ENCODE peak calls at places on chromosomes 11 and 22, in six cellular contexts. I is psoas muscle, V is A549, L is right atrium auricular region, Z is uterus, K is prostate gland. U is an unnamed sample.

GRCh38 chr22:23313791-23314567 is 133.7 kb downstream of the BCR start:
- DNase-seq in I (no peak), K (no peak), L (no peak), Z (no peak), V (no peak), U (no peak)

GRCh38 chr11:69159153-69159850 is 3.6 kb downstream of the SMIM38 start:
- DNase-seq in V (no peak), K (no peak), Z (no peak), L (no peak), I (no peak), U (no peak)

GRCh38 chr22:39534092-39534506 is 1.6 kb upstream of the RPS19BP1 start:
- DNase-seq in I (peak), K (no peak), L (no peak), Z (peak), V (no peak), U (no peak)

GRCh38 chr22:23305922-23306374 is 125.6 kb downstream of the BCR start:
- DNase-seq in L (peak), Z (peak), V (no peak), K (peak), I (peak), U (no peak)

GRCh38 chr22:37776639-37777005 is 31.1 kb upstream of the GCAT start:
- DNase-seq in V (no peak), I (no peak), L (no peak), K (no peak), Z (no peak), U (no peak)

GRCh38 chr11:134228625-134229024 is 4.2 kb downstream of the VPS26B start:
- DNase-seq in L (no peak), I (no peak), Z (no peak), V (no peak), K (no peak), U (no peak)

GRCh38 chr11:65279713-65280459 is 18.1 kb downstream of the POLA2 start:
- DNase-seq in I (peak), K (no peak), Z (peak), V (peak), L (peak), U (peak)

GRCh38 chr22:31217890-31218287 is 5.8 kb downstream of the LIMK2 start:
- DNase-seq in Z (no peak), K (no peak), I (no peak), V (no peak), L (no peak), U (no peak)

GRCh38 chr11:118243993-118244762 is 8.0 kb downstream of the MPZL3 start:
- DNase-seq in L (no peak), Z (no peak), V (no peak), K (no peak), I (no peak), U (no peak)

GRCh38 chr11:9004310-9004945 is 627 bp upstream of the NRIP3 start:
- DNase-seq in V (no peak), L (no peak), I (no peak), K (no peak), Z (peak), U (peak)

GRCh38 chr11:911031-911889 is 650 bp upstream of the CHID1 start:
- DNase-seq in V (peak), K (no peak), I (peak), L (peak), Z (peak), U (no peak)

GRCh38 chr11:30487200-30487898 is 98.8 kb downstream of the MPPED2 start:
- DNase-seq in K (no peak), L (peak), I (no peak), V (no peak), Z (no peak), U (no peak)

GRCh38 chr22:28887725-28888459 is 4.5 kb downstream of the ZNRF3 start:
- DNase-seq in K (no peak), V (no peak), Z (no peak), L (no peak), I (no peak), U (no peak)
- H3K4me3 ChIP-seq in K (no peak), V (no peak), Z (no peak), L (no peak), I (no peak), U (no peak)

DNA sequence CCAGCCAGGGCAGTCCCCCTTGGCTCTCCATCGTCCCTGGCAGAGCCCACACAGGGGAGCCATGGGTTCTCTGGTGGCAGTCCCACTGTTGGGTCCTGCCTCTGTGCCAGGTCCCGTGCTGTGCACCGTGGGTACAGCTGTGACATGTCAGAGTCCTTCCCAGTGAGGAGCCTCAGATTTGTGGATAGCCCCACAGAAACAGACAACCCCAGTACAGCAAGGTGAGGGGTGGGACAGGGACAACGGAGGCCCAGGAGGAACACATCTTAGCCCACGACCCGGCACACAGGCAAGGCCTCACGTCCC is 12.9 kb downstream of the POLR3H start:
- DNase-seq in Z (no peak), K (no peak), I (no peak), L (no peak), V (no peak), U (no peak)
- H3K27ac ChIP-seq in Z (no peak), K (no peak), I (peak), L (peak), V (no peak), U (no peak)

DNA sequence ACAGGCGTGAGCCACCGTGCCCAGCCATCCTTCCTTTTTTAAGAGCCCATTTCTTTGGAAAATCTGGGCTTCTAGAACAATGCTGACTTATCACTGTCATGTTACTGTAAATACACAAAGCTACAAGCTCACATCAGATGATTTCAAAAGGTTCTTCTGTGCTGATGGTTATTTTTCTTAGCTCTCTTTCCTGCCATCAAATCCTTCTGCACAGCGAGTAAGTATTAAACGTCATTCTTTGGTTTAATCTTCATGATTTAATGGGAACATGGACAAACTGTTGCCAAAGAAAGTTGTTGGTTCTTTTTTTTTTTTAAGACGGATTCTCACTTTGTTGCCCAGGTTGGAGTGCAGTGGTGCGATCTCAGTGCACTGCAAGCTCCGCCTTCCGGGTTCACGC is 43.3 kb upstream of the NUP50 start:
- DNase-seq in I (no peak), K (no peak), L (no peak), V (no peak), Z (no peak), U (no peak)
- H3K4me3 ChIP-seq in I (no peak), K (no peak), L (no peak), V (no peak), Z (no peak), U (no peak)

DNA sequence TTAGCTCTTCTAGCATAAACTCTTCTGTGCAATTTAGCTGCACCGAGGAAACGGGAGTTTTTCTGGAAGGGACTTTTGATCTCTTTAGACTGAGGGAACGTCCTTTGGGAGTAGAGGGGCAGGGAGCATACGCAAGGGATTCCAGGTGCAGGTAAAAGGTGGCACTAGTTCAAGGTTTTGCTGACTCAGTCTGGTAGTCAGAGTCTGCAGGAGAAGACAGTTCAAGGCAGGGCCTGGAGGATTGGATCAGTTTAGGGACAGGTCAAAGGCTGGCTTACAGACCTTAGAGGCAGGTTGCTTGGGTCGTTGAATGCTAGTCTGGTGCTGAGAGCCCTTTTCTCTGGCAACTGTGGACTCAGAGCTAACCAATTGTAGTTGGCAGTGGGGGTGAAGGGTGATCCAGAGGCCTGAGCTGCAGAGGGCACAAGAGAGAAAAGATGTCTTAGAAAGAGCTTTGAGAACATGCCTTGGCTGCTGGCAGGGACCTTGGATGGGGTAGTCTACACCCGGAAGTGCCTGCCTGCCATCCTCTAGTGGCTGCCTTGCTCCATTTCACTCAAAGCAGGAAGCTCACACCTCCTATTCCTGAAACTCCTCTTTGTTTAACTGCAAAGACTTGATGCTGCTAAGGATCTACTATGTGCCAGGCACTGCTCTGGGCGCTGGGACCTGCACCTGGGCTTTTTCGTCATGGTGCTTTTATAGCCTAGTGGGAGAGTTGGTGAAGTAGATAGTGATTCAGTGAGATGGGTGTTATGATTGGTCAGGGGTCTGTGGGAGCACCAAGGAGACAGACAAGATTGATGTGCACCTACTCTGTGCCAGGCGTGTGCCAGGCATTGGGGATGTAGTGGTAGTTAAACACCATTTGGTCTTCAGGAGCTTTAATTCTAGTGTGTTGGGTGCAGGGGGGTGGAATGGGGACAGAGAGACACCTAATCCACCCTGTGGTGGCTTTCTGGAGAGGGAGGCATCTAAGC is 17.1 kb downstream of the MIAT start:
- DNase-seq in V (no peak), K (no peak), L (no peak), Z (no peak), I (no peak), U (peak)
- H3K27ac ChIP-seq in V (peak), K (no peak), L (no peak), Z (no peak), I (no peak), U (peak)

DNA sequence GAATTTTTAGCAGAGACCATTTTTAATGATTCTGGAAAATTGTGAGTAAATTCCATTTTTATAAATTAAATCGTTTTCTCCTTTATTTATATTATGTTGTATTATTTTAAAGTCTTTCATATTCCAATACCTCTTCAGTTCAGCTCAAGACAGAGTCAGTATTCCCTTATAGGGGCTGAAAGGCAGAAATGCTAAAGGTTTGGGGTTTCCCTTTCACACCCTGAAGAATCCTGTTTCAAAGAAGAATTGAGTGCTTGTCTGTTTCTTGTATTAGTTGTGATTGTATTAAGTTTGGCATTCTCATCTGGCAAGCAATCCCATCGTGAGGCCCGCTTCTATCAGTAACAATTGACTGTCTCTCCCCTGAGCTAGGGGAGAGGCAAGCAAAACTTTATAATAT is 57.4 kb downstream of the PACSIN2 start:
- DNase-seq in I (no peak), V (no peak), Z (no peak), L (no peak), K (no peak), U (no peak)
- H3K4me3 ChIP-seq in I (peak), V (no peak), Z (no peak), L (peak), K (no peak), U (no peak)